ENCODE peak calls at places on chromosomes 6 and 20, in ten cellular contexts. J, B, O, Z, L, W, P, C, X and I are unnamed samples.

GRCh38 chr20:33423141-33423834 is 20.3 kb downstream of the SNTA1 start:
- DNase-seq in X (no peak), P (no peak), O (no peak), Z (no peak), J (peak; percentile 55), L (peak; percentile 80), B (peak; percentile 71), C (no peak), W (peak; percentile 63), I (peak; percentile 83)

GRCh38 chr6:83096791-83097190 is 29.3 kb downstream of the DOP1A start:
- DNase-seq in B (peak; percentile 20), O (no peak), P (no peak), J (no peak), C (no peak), X (no peak), Z (no peak), L (no peak), W (no peak), I (no peak)

GRCh38 chr20:22576273-22576672 is 8.1 kb downstream of the FOXA2 start:
- DNase-seq in L (no peak), O (no peak), Z (peak; percentile 45), J (no peak), X (no peak), W (no peak), C (no peak), P (no peak), B (no peak), I (no peak)

GRCh38 chr6:21494505-21494904 is 99.0 kb upstream of the SOX4 start:
- DNase-seq in O (no peak), X (no peak), B (no peak), W (no peak), Z (no peak), P (no peak), J (no peak), C (no peak), L (no peak), I (no peak)

GRCh38 chr6:84825461-84825860 is 61.1 kb upstream of the TBX18 start:
- DNase-seq in C (no peak), W (no peak), X (no peak), B (peak; percentile 89), L (no peak), O (no peak), P (no peak), Z (no peak), J (no peak), I (peak; percentile 15)

GRCh38 chr20:9306521-9306920 is 207.9 kb upstream of the LAMP5 start:
- DNase-seq in J (no peak), W (peak; percentile 40), Z (peak; percentile 47), X (no peak), C (no peak), O (no peak), P (no peak), L (no peak), B (peak; percentile 86), I (peak; percentile 30)

GRCh38 chr6:110581682-110582081 is 105.3 kb upstream of the SLC22A16 start:
- DNase-seq in W (no peak), P (no peak), J (no peak), Z (peak; percentile 17), O (no peak), C (no peak), B (no peak), L (no peak), X (no peak), I (no peak)

GRCh38 chr20:54431545-54431944 is 43.8 kb upstream of the DOK5 start:
- DNase-seq in Z (no peak), J (no peak), L (no peak), P (no peak), C (no peak), B (no peak), O (no peak), X (no peak), W (peak; percentile 1), I (peak; percentile 11)

GRCh38 chr6:11433860-11434259 is 103.7 kb upstream of the TMEM170B start:
- DNase-seq in O (no peak), J (no peak), C (no peak), Z (no peak), W (no peak), P (no peak), X (no peak), B (peak; percentile 51), L (no peak), I (no peak)

GRCh38 chr20:43973671-43974450 is 59.2 kb downstream of the TOX2 start:
- DNase-seq in W (no peak), X (no peak), P (no peak), J (no peak), O (no peak), C (no peak), L (no peak), Z (no peak), B (no peak), I (no peak)

GRCh38 chr6:108156180-108156937 is 9.5 kb upstream of the NR2E1 start:
- DNase-seq in B (no peak), Z (no peak), W (no peak), C (no peak), O (no peak), J (no peak), P (no peak), X (no peak), L (no peak), I (peak; percentile 23)

GRCh38 chr20:2773812-2774211 is 26.6 kb downstream of the CPXM1 start:
- DNase-seq in P (no peak), B (no peak), C (no peak), W (no peak), Z (no peak), J (no peak), X (no peak), L (no peak), O (no peak), I (no peak)

GRCh38 chr6:123380257-123380656 is 256.5 kb downstream of the TRDN start:
- DNase-seq in P (peak; percentile 6), B (peak; percentile 53), Z (peak; percentile 50), J (no peak), C (no peak), W (no peak), O (no peak), X (no peak), L (no peak), I (no peak)

GRCh38 chr6:1885576-1886003 is 275.9 kb downstream of the FOXC1 start:
- DNase-seq in O (no peak), J (no peak), C (no peak), W (no peak), P (no peak), X (no peak), B (peak; percentile 52), L (no peak), Z (no peak), I (no peak)

GRCh38 chr6:69179681-69180080 is 544.6 kb downstream of the ADGRB3 start:
- DNase-seq in X (no peak), C (no peak), B (no peak), P (peak; percentile 20), L (no peak), J (no peak), Z (peak; percentile 85), O (no peak), W (no peak), I (no peak)

GRCh38 chr6:13485303-13485702 is 2.1 kb downstream of the GFOD1 start:
- DNase-seq in X (no peak), C (no peak), Z (no peak), B (no peak), P (no peak), J (no peak), W (no peak), L (no peak), O (no peak), I (no peak)
- H3K4me3 ChIP-seq in X (peak overlapping the region; percentile 78), C (no peak overlapping the region), Z (peak overlapping the region; percentile 61), B (peak overlapping the region; percentile 71), P (peak overlapping the region; percentile 97), J (peak overlapping the region; percentile 49), W (peak overlapping the region; percentile 74), L (peak overlapping the region; percentile 97), O (peak overlapping the region; percentile 90), I (no peak overlapping the region)

GRCh38 chr6:29653452-29654038 is 3.3 kb upstream of the MOG start:
- DNase-seq in P (peak; percentile 87), X (peak; percentile 85), B (peak; percentile 92), L (no peak), O (peak; percentile 69), Z (peak; percentile 87), J (peak; percentile 55), C (no peak), W (peak; percentile 38), I (no peak)
- H3K4me3 ChIP-seq in P (no peak overlapping the region), X (no peak overlapping the region), B (no peak overlapping the region), L (no peak overlapping the region), O (no peak overlapping the region), Z (no peak overlapping the region), J (no peak overlapping the region), C (no peak overlapping the region), W (no peak overlapping the region), I (no peak overlapping the region)

GRCh38 chr6:137868721-137869631 is 1.9 kb downstream of the TNFAIP3 start:
- DNase-seq in J (no peak), B (no peak), W (no peak), P (no peak), L (no peak), C (no peak), Z (no peak), X (peak; percentile 23), O (no peak), I (no peak)

GRCh38 chr6:137870744-137871247 is 3.7 kb downstream of the TNFAIP3 start:
- DNase-seq in W (no peak), J (no peak), O (no peak), Z (no peak), P (peak; percentile 87), L (no peak), B (no peak), X (no peak), C (no peak), I (no peak)

GRCh38 chr6:137870286-137870685 is 3.2 kb downstream of the TNFAIP3 start:
- DNase-seq in B (no peak), L (no peak), X (peak; percentile 27), C (no peak), J (no peak), P (no peak), W (no peak), Z (no peak), O (no peak), I (no peak)

GRCh38 chr6:137871299-137871698 is 4.2 kb downstream of the TNFAIP3 start:
- DNase-seq in Z (no peak), C (no peak), B (no peak), J (no peak), W (no peak), L (no peak), O (no peak), X (peak; percentile 32), P (peak; percentile 58), I (no peak)

DNA sequence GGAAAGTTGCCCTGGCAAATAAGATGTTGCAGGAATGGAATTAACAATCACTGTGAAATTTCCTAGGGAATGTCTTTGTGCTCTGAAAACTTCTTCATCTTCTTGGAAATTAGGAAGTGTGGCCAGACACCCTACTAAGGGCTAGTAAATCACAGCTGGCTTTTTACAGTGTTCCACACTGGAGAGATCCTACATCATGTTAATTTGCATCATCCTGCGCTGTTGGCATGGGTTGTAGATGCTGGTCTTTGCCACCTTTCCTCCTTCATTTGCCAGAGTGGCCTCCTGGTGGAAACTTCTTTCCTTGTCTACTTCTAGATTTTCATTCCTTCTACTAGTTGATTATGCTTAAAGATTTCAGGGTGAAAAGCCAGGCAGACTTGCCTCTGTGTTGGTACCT is 2.7 kb downstream of the TNFAIP3 start:
- DNase-seq in B (no peak), L (no peak), W (no peak), P (no peak), C (no peak), J (no peak), X (peak; percentile 29), O (no peak), Z (no peak), I (no peak)
- H3K4me3 ChIP-seq in B (peak overlapping the region; percentile 78), L (no peak overlapping the region), W (peak overlapping the region; percentile 91), P (peak overlapping the region; percentile 81), C (no peak overlapping the region), J (no peak overlapping the region), X (no peak overlapping the region), O (peak overlapping the region; percentile 72), Z (no peak overlapping the region), I (no peak overlapping the region)

GRCh38 chr6:117232191-117232590 is 33.2 kb upstream of the VGLL2 start:
- DNase-seq in B (no peak), C (no peak), O (no peak), X (no peak), W (no peak), L (no peak), J (no peak), P (no peak), Z (no peak), I (no peak)
- H3K4me3 ChIP-seq in B (no peak overlapping the region), C (no peak overlapping the region), O (no peak overlapping the region), X (no peak overlapping the region), W (no peak overlapping the region), L (no peak overlapping the region), J (no peak overlapping the region), P (no peak overlapping the region), Z (no peak overlapping the region), I (no peak overlapping the region)